ENCODE peak calls at places on chromosomes 13 and 19, in six cellular contexts. One of them, this sample, is unnamed.

GRCh38 chr19:28296506-28296905 is 916.4 kb downstream of the UQCRFS1 start:
- DNase-seq in AG09309: peak
- DNase-seq in body of pancreas: no peak
- DNase-seq in ascending aorta: no peak
- DNase-seq in IMR-90: no peak
- DNase-seq in kidney: no peak
- DNase-seq in this sample: peak

GRCh38 chr13:110610955-110611595 is 4.3 kb upstream of the NAXD start:
- DNase-seq in AG09309: peak
- DNase-seq in body of pancreas: no peak
- DNase-seq in ascending aorta: no peak
- DNase-seq in IMR-90: peak
- DNase-seq in kidney: no peak
- DNase-seq in this sample: no peak

GRCh38 chr13:51943721-51944120 is 67.5 kb downstream of the ATP7B start:
- DNase-seq in AG09309: no peak
- DNase-seq in body of pancreas: no peak
- DNase-seq in ascending aorta: no peak
- DNase-seq in IMR-90: no peak
- DNase-seq in kidney: no peak
- DNase-seq in this sample: no peak

GRCh38 chr13:98033277-98034247 is 80.1 kb downstream of the IPO5 start:
- DNase-seq in AG09309: peak
- DNase-seq in body of pancreas: peak
- DNase-seq in ascending aorta: no peak
- DNase-seq in IMR-90: peak
- DNase-seq in kidney: no peak
- DNase-seq in this sample: peak

GRCh38 chr13:106133025-106133424 is 402.4 kb downstream of the EFNB2 start:
- DNase-seq in AG09309: peak
- DNase-seq in body of pancreas: no peak
- DNase-seq in ascending aorta: no peak
- DNase-seq in IMR-90: peak
- DNase-seq in kidney: no peak
- DNase-seq in this sample: no peak

GRCh38 chr13:73870970-73871935 is 263.0 kb downstream of the KLF12 start:
- DNase-seq in AG09309: peak
- DNase-seq in body of pancreas: no peak
- DNase-seq in ascending aorta: no peak
- DNase-seq in IMR-90: peak
- DNase-seq in kidney: peak
- DNase-seq in this sample: no peak

GRCh38 chr19:55075366-55075998 is at the start of gene EPS8L1:
- DNase-seq in AG09309: no peak
- DNase-seq in body of pancreas: peak
- DNase-seq in ascending aorta: no peak
- DNase-seq in IMR-90: no peak
- DNase-seq in kidney: peak
- DNase-seq in this sample: no peak

GRCh38 chr13:38590796-38591507 is 95.9 kb upstream of the FREM2 start:
- DNase-seq in AG09309: no peak
- DNase-seq in body of pancreas: peak
- DNase-seq in ascending aorta: no peak
- DNase-seq in IMR-90: no peak
- DNase-seq in kidney: no peak
- DNase-seq in this sample: no peak

GRCh38 chr19:14804755-14805154 is 26.4 kb upstream of the ADGRE2 start:
- DNase-seq in AG09309: no peak
- DNase-seq in body of pancreas: no peak
- DNase-seq in ascending aorta: no peak
- DNase-seq in IMR-90: no peak
- DNase-seq in kidney: no peak
- DNase-seq in this sample: no peak

GRCh38 chr19:39941615-39942507 is 7.4 kb upstream of the FCGBP start:
- DNase-seq in AG09309: no peak
- DNase-seq in body of pancreas: peak
- DNase-seq in ascending aorta: no peak
- DNase-seq in IMR-90: peak
- DNase-seq in kidney: no peak
- DNase-seq in this sample: peak

GRCh38 chr13:59673301-59673700 is 490.4 kb downstream of the DIAPH3 start:
- DNase-seq in AG09309: no peak
- DNase-seq in body of pancreas: no peak
- DNase-seq in ascending aorta: no peak
- DNase-seq in IMR-90: peak
- DNase-seq in kidney: no peak
- DNase-seq in this sample: no peak

DNA sequence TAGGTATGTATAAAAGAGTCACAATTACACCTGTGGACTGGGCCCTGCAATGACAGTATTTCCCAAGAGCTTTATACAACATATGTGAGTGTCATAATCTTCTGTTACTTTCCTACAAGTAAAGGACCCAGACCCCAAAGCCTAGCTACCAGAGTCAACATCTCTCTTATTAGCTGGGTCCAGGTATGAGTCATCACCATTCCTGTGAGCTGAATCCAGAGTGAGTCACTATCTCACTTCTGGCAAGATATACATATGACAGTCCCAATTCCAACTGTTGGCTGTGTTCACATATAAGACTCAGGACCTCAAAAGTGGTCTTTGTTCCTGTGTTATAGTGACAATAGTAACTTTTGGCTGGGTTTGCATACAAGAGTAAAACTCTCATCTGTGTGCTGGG is 46.7 kb downstream of the ZNF729 start:
- DNase-seq in AG09309: no peak
- DNase-seq in body of pancreas: no peak
- DNase-seq in ascending aorta: no peak
- DNase-seq in IMR-90: no peak
- DNase-seq in kidney: no peak
- DNase-seq in this sample: no peak
- H3K4me3 ChIP-seq in AG09309: no peak
- H3K4me3 ChIP-seq in body of pancreas: no peak
- H3K4me3 ChIP-seq in ascending aorta: no peak
- H3K4me3 ChIP-seq in IMR-90: no peak
- H3K4me3 ChIP-seq in kidney: no peak
- H3K4me3 ChIP-seq in this sample: no peak

GRCh38 chr19:33201886-33202545 is 7.9 kb downstream of the LRP3 start:
- DNase-seq in AG09309: no peak
- DNase-seq in body of pancreas: no peak
- DNase-seq in ascending aorta: no peak
- DNase-seq in IMR-90: no peak
- DNase-seq in kidney: no peak
- DNase-seq in this sample: no peak
- TF ChIP-seq CTCF in AG09309: no peak
- TF ChIP-seq CTCF in body of pancreas: no peak
- TF ChIP-seq CTCF in ascending aorta: no peak
- TF ChIP-seq CTCF in IMR-90: no peak
- TF ChIP-seq CTCF in kidney: no peak
- TF ChIP-seq CTCF in this sample: no peak

GRCh38 chr13:76027131-76027530 is 391.0 kb downstream of the LMO7 start:
- DNase-seq in AG09309: no peak
- DNase-seq in body of pancreas: no peak
- DNase-seq in ascending aorta: no peak
- DNase-seq in IMR-90: no peak
- DNase-seq in kidney: no peak
- DNase-seq in this sample: no peak
- H3K4me3 ChIP-seq in AG09309: no peak
- H3K4me3 ChIP-seq in body of pancreas: no peak
- H3K4me3 ChIP-seq in ascending aorta: no peak
- H3K4me3 ChIP-seq in IMR-90: no peak
- H3K4me3 ChIP-seq in kidney: no peak
- H3K4me3 ChIP-seq in this sample: no peak

GRCh38 chr19:1261512-1261862 is 7.6 kb upstream of the CIRBP start:
- DNase-seq in AG09309: no peak
- DNase-seq in body of pancreas: no peak
- DNase-seq in ascending aorta: no peak
- DNase-seq in IMR-90: no peak
- DNase-seq in kidney: peak
- DNase-seq in this sample: no peak
- TF ChIP-seq CTCF in AG09309: peak
- TF ChIP-seq CTCF in body of pancreas: no peak
- TF ChIP-seq CTCF in ascending aorta: no peak
- TF ChIP-seq CTCF in IMR-90: peak
- TF ChIP-seq CTCF in kidney: no peak
- TF ChIP-seq CTCF in this sample: no peak

DNA sequence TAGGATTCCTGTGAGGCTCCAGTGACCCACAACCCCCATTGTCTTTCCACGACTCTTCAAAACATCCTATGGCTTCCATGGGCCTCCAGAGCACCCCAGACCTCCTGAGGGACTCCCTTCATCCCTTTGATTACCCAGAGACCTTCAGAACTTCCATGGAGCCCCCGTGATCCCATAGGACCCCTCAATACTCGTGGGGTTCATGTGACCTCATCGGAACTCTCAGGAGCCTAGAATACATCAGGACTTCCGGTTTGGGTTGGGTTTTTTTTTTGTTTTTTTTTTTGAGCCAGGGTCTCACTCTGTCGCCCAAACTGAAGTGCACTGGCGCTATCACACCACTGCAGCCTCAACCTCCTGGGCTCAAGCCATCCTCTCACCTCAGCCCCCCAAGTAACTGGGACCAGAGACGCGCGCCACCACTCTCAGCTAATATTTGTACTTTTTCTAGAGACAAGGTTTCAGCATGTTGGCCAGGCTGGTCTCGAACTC is 778 bp downstream of the ALDH16A1 start:
- DNase-seq in AG09309: no peak
- DNase-seq in body of pancreas: no peak
- DNase-seq in ascending aorta: no peak
- DNase-seq in IMR-90: no peak
- DNase-seq in kidney: no peak
- DNase-seq in this sample: no peak
- H3K4me3 ChIP-seq in AG09309: peak
- H3K4me3 ChIP-seq in body of pancreas: peak
- H3K4me3 ChIP-seq in ascending aorta: peak
- H3K4me3 ChIP-seq in IMR-90: peak
- H3K4me3 ChIP-seq in kidney: peak
- H3K4me3 ChIP-seq in this sample: peak

GRCh38 chr19:347946-348861 is 3.6 kb upstream of the MIER2 start:
- DNase-seq in AG09309: no peak
- DNase-seq in body of pancreas: no peak
- DNase-seq in ascending aorta: no peak
- DNase-seq in IMR-90: no peak
- DNase-seq in kidney: no peak
- DNase-seq in this sample: no peak
- TF ChIP-seq CTCF in AG09309: peak
- TF ChIP-seq CTCF in body of pancreas: no peak
- TF ChIP-seq CTCF in ascending aorta: no peak
- TF ChIP-seq CTCF in IMR-90: no peak
- TF ChIP-seq CTCF in kidney: no peak
- TF ChIP-seq CTCF in this sample: peak

DNA sequence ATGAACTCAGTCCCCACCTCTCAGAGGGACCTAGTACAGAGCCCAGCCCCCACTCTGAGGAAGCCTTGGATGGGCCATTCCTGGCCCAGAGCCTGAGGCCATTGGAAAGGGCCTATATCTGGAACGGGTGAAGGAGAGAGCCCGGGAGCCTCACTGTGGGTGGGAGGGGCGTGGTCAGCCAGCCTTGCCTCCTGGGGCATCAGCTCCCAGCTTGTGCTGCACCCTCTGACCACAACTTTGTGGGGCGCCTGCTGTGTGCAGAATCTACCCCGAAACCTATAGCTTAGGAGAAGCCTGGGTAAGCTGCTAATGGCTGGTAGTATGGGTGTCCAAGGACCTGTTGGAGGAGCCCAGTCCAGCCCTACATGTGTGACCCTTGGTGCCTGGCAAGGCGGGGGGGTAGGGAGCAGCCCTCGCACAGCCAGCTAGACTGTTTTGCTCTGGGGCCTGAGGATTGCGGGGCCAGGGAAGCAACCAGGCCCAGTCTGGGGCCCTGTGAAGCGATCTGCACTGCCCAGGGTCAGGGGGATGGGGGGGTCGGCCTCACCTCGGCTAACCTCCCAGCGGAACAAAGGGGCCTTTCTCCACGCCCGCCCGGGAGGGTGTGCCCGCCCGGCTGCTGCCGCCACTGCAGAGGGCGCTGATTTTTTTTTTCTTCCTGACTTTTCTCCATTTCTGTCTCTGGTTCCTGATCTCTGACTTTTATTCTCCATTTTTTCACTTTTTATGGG is 42.3 kb downstream of the LYL1 start:
- DNase-seq in AG09309: no peak
- DNase-seq in body of pancreas: no peak
- DNase-seq in ascending aorta: no peak
- DNase-seq in IMR-90: no peak
- DNase-seq in kidney: no peak
- DNase-seq in this sample: no peak
- H3K4me3 ChIP-seq in AG09309: no peak
- H3K4me3 ChIP-seq in body of pancreas: no peak
- H3K4me3 ChIP-seq in ascending aorta: peak
- H3K4me3 ChIP-seq in IMR-90: no peak
- H3K4me3 ChIP-seq in kidney: peak
- H3K4me3 ChIP-seq in this sample: no peak

GRCh38 chr19:17580470-17581000 is 25.1 kb downstream of the COLGALT1 start:
- DNase-seq in AG09309: no peak
- DNase-seq in body of pancreas: no peak
- DNase-seq in ascending aorta: no peak
- DNase-seq in IMR-90: no peak
- DNase-seq in kidney: no peak
- DNase-seq in this sample: no peak
- TF ChIP-seq CTCF in AG09309: peak
- TF ChIP-seq CTCF in body of pancreas: no peak
- TF ChIP-seq CTCF in ascending aorta: no peak
- TF ChIP-seq CTCF in IMR-90: no peak
- TF ChIP-seq CTCF in kidney: no peak
- TF ChIP-seq CTCF in this sample: no peak

GRCh38 chr19:531753-532571 is at the start of gene CDC34:
- DNase-seq in AG09309: no peak
- DNase-seq in body of pancreas: no peak
- DNase-seq in ascending aorta: no peak
- DNase-seq in IMR-90: no peak
- DNase-seq in kidney: no peak
- DNase-seq in this sample: no peak
- H3K4me3 ChIP-seq in AG09309: peak
- H3K4me3 ChIP-seq in body of pancreas: peak
- H3K4me3 ChIP-seq in ascending aorta: peak
- H3K4me3 ChIP-seq in IMR-90: peak
- H3K4me3 ChIP-seq in kidney: peak
- H3K4me3 ChIP-seq in this sample: peak

GRCh38 chr19:38850231-38850975 is 617 bp upstream of the HNRNPL start:
- DNase-seq in AG09309: peak
- DNase-seq in body of pancreas: peak
- DNase-seq in ascending aorta: peak
- DNase-seq in IMR-90: peak
- DNase-seq in kidney: peak
- DNase-seq in this sample: peak
- TF ChIP-seq CTCF in AG09309: no peak
- TF ChIP-seq CTCF in body of pancreas: no peak
- TF ChIP-seq CTCF in ascending aorta: peak
- TF ChIP-seq CTCF in IMR-90: peak
- TF ChIP-seq CTCF in kidney: no peak
- TF ChIP-seq CTCF in this sample: no peak

This sample was measured in HFF-Myc.